ENCODE peak calls at places on chromosomes 7 and 10, in seven cellular contexts. L is lower lobe of right lung, E is heart right ventricle, O is ascending aorta, B is mucosa of descending colon, I is gastrocnemius medialis, H is right lobe of liver. R is an unnamed sample. For H3K36me3 and H3K4me1, the result is how much of the 10 kb centered on the place peaks cover.

GRCh38 chr7:14457567-14458453 is 444.7 kb downstream of the DGKB start:
- DNase-seq in L (peak), B (peak), O (peak), H (peak), E (peak), I (peak), R (no peak)

GRCh38 chr7:64312826-64313225 is 935 bp upstream of the ZNF736 start:
- DNase-seq in I (no peak), B (no peak), L (no peak), H (no peak), O (no peak), E (peak), R (no peak)

GRCh38 chr10:130368761-130369560 is 232.8 kb downstream of the GLRX3 start:
- DNase-seq in B (no peak), H (no peak), I (no peak), E (no peak), O (no peak), L (no peak), R (no peak)

GRCh38 chr10:132590094-132590751 is 52.6 kb downstream of the INPP5A start:
- DNase-seq in E (no peak), O (peak), L (no peak), B (no peak), H (no peak), I (no peak), R (no peak)

GRCh38 chr7:1459512-1459892 is 232 bp upstream of the MICALL2 start:
- DNase-seq in I (peak), H (peak), O (peak), B (peak), E (peak), L (peak), R (peak)

GRCh38 chr7:101420436-101420835 is 57.8 kb downstream of the COL26A1 start:
- DNase-seq in O (no peak), L (no peak), B (no peak), I (no peak), E (no peak), H (no peak), R (no peak)

GRCh38 chr10:129725011-129725410 is 239.1 kb downstream of the EBF3 start:
- DNase-seq in O (no peak), B (no peak), H (no peak), L (no peak), E (no peak), I (no peak), R (no peak)

GRCh38 chr7:2060701-2061100 is 172.0 kb downstream of the MAD1L1 start:
- DNase-seq in O (no peak), I (no peak), E (no peak), B (no peak), H (no peak), L (no peak), R (no peak)

GRCh38 chr7:99106869-99107268 is 37.0 kb downstream of the SMURF1 start:
- DNase-seq in O (no peak), L (no peak), B (no peak), H (no peak), E (no peak), I (no peak), R (no peak)

GRCh38 chr10:13439771-13440708 is 88.8 kb downstream of the BEND7 start:
- DNase-seq in O (no peak), H (peak), L (peak), E (peak), I (peak), B (peak), R (no peak)

DNA sequence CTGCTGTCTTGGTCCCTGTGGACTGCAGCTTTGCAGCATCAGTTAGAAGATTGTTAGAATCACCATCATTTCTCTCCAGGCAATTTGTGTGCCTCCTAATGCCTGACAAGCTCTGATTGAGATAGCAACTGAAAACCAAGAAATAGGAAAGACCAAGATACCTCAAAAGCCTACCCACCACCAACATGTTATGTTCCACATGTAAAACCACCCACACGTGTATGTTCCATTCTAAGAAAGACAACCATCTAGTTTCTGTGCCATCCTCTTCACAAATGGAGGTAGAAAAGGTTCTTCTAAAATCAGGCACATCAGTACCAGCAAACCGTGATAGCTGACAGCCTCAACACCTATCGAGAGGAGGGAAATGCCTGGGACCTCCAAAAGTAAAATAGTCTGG is 46.9 kb downstream of the TASOR2 start:
- DNase-seq in B (no peak), I (no peak), H (no peak), L (no peak), E (no peak), O (no peak), R (no peak)
- H3K36me3 ChIP-seq in B (under half), I (under half), H (under half), L (half or more), E (under half), O (under half), R (half or more)

GRCh38 chr7:139737221-139738100 is 40.3 kb downstream of the HIPK2 start:
- DNase-seq in L (no peak), O (no peak), I (no peak), H (no peak), E (no peak), B (peak), R (no peak)

GRCh38 chr7:139734395-139734794 is 43.4 kb downstream of the HIPK2 start:
- DNase-seq in E (no peak), B (no peak), I (peak), H (no peak), L (no peak), O (peak), R (no peak)

GRCh38 chr7:139733751-139734150 is 44.0 kb downstream of the HIPK2 start:
- DNase-seq in B (no peak), O (no peak), E (no peak), H (no peak), I (no peak), L (no peak), R (no peak)

GRCh38 chr7:139735912-139736595 is 41.7 kb downstream of the HIPK2 start:
- DNase-seq in O (peak), L (no peak), I (no peak), H (no peak), B (no peak), E (no peak), R (no peak)

GRCh38 chr7:139735466-139735865 is 42.3 kb downstream of the HIPK2 start:
- DNase-seq in H (no peak), B (no peak), O (peak), L (no peak), E (no peak), I (no peak), R (no peak)
- H3K4me1 ChIP-seq in H (under half), B (under half), O (under half), L (half or more), E (half or more), I (half or more), R (half or more)

GRCh38 chr7:135942614-135943013 is 34.5 kb downstream of the MTPN start:
- DNase-seq in B (no peak), O (no peak), H (no peak), L (no peak), E (no peak), I (no peak), R (no peak)
- H3K36me3 ChIP-seq in B (under half), O (under half), H (under half), L (under half), E (under half), I (under half), R (under half)

DNA sequence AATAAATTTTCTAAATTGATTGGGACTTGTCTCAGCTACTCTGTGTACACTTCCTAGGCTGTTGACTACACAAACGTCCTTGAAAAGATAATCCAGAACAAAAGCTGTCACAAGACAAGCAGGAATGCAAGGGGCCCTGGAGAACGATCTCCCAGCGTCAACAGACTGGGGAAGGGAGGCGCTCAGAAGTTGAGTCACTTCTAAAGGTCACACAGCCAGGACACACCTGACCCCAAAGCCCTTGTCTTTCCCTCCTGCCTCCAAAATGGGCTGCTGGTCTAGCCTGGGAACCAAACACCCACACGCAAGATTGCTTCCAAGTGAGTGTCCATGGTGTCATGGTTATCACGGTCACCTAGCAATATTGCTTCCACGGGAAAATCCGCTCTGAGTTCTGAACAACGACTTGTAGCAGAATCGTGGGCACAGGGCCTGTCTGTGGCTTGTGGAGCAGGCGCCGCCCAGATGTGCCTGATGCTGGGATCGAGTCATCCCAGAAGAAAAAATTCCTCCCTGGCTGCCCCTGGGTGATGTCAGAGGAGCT is 49.8 kb downstream of the SPOCK2 start:
- DNase-seq in E (no peak), I (no peak), O (no peak), L (no peak), H (no peak), B (no peak), R (no peak)
- H3K4me1 ChIP-seq in E (under half), I (under half), O (under half), L (under half), H (under half), B (under half), R (under half)

DNA sequence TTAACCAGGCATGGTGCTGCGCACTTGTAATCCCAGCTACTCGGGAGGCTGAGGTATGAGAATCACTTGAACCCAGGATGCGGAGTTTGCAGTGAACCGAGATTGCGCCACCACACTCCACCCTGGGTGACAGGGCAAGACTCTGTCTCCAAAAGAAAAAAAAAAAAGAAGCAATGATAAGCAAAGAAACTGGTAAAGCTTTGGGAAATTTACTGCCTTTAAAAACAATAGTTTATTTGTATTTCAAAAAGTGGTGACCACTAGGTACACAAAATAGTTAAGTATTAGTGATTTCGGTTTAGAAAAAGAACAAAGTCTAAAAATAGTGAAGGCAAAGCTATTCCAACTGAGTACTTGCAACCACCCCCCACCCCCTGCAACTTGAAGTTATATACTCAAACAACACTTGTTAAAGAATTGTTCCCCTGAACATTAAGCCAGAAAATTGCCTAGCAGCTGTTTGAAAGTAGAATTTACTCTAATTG is 37.7 kb downstream of the MALSU1 start:
- DNase-seq in L (no peak), I (no peak), B (no peak), E (no peak), O (no peak), H (no peak), R (no peak)
- H3K36me3 ChIP-seq in L (under half), I (under half), B (under half), E (under half), O (under half), H (under half), R (half or more)

GRCh38 chr10:76429331-76429625 is 997.9 kb downstream of the LRMDA start:
- DNase-seq in B (no peak), E (no peak), H (no peak), I (no peak), L (no peak), O (no peak), R (no peak)
- H3K4me1 ChIP-seq in B (under half), E (half or more), H (under half), I (under half), L (under half), O (under half), R (under half)

GRCh38 chr7:150332852-150333635 is 8.4 kb downstream of the RARRES2 start:
- DNase-seq in L (no peak), E (no peak), H (no peak), O (peak), I (no peak), B (no peak), R (no peak)
- H3K36me3 ChIP-seq in L (under half), E (under half), H (under half), O (under half), I (under half), B (under half), R (under half)

DNA sequence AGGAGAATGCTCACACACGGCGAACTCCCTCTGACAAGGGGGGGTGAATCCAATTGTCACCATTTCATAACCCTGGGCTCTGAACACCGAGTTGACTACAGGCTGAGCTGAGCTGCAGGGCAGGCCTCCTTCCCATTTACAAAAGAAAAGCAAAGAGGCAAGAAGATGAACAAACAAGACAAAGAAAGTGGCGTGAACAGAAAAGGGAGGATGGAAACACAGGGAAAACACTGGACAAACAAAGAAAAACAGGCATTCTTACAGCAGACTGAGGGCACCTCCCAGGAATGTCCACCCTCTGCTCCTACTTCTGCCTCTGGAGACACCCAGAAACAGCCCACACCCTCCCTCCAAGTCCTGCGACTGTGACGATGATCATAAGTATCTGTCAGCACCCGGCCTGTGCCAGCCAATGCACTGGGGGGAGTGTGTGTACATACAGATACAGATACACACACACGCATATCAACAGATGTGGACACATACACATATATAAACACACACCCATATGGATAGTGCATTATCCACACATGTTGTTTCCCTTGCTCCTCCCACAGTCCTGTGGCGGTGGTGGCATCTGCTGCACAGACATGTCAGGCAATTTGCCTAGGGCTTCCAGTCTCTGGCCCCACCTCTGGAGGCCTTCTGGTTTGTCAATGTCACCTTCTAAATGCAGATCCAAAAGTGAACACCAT is 66.2 kb downstream of the FAM53B start:
- DNase-seq in O (no peak), B (no peak), I (no peak), H (peak), E (peak), L (peak), R (no peak)
- H3K4me1 ChIP-seq in O (under half), B (under half), I (half or more), H (under half), E (half or more), L (half or more), R (under half)

R was measured in RWPE2.